ENCODE peak calls at places on chromosomes 11 and 22, in seven cellular contexts. M is psoas muscle, S is brain microvascular endothelial cell, Q is heart right ventricle, F is left ventricle myocardium inferior, P is stomach, K is upper lobe of right lung. O is an unnamed sample.

GRCh38 chr11:69308936-69309799 is 15.2 kb downstream of the MYEOV start:
- DNase-seq in M (no peak), S (no peak), Q (no peak), F (no peak), P (no peak), K (peak; percentile 47), O (no peak)

GRCh38 chr11:75431533-75432525 is 1.2 kb downstream of the KLHL35 start:
- DNase-seq in M (peak; percentile 9), S (no peak), Q (no peak), F (no peak), P (no peak), K (no peak), O (no peak)

GRCh38 chr11:86152006-86152862 is 83.3 kb upstream of the PICALM start:
- DNase-seq in M (no peak), S (no peak), Q (no peak), F (no peak), P (no peak), K (no peak), O (peak; percentile 27)

GRCh38 chr22:39481054-39481453 is 21.0 kb upstream of the MIEF1 start:
- DNase-seq in M (no peak), S (no peak), Q (no peak), F (no peak), P (no peak), K (no peak), O (no peak)

GRCh38 chr11:118152552-118153471 is at the start of gene SCN4B:
- DNase-seq in M (peak; percentile 63), S (peak; percentile 5), Q (peak; percentile 73), F (peak; percentile 76), P (peak; percentile 65), K (peak; percentile 82), O (peak; percentile 36)

GRCh38 chr11:92453055-92453454 is 228.4 kb downstream of the FAT3 start:
- DNase-seq in M (no peak), S (peak; percentile 81), Q (no peak), F (no peak), P (no peak), K (no peak), O (peak; percentile 64)

GRCh38 chr11:102284008-102284407 is 33.3 kb upstream of the BIRC3 start:
- DNase-seq in M (no peak), S (no peak), Q (no peak), F (no peak), P (no peak), K (no peak), O (no peak)

GRCh38 chr11:102849319-102849718 is 5.9 kb upstream of the MMP3 start:
- DNase-seq in M (no peak), S (no peak), Q (no peak), F (no peak), P (no peak), K (no peak), O (peak; percentile 66)

GRCh38 chr11:29448246-29448877 is 568.5 kb downstream of the KCNA4 start:
- DNase-seq in M (no peak), S (peak; percentile 47), Q (no peak), F (no peak), P (no peak), K (no peak), O (peak; percentile 69)

GRCh38 chr11:61075891-61076290 is 26.4 kb upstream of the CD5 start:
- DNase-seq in M (no peak), S (peak; percentile 71), Q (no peak), F (no peak), P (peak; percentile 71), K (no peak), O (peak; percentile 39)

GRCh38 chr11:76783901-76784813 is 1.0 kb downstream of the TSKU start:
- DNase-seq in M (peak; percentile 73), S (peak; percentile 63), Q (peak; percentile 46), F (peak; percentile 68), P (peak; percentile 56), K (peak; percentile 80), O (peak; percentile 64)

GRCh38 chr11:124898711-124899110 is 1.0 kb upstream of the ROBO4 start:
- DNase-seq in M (peak; percentile 47), S (no peak), Q (peak; percentile 73), F (no peak), P (no peak), K (no peak), O (peak; percentile 81)

GRCh38 chr22:19400881-19401280 is 30.7 kb downstream of the HIRA start:
- DNase-seq in M (no peak), S (no peak), Q (no peak), F (no peak), P (no peak), K (no peak), O (no peak)

GRCh38 chr11:125481531-125481930 is 14.5 kb downstream of the FEZ1 start:
- DNase-seq in M (no peak), S (no peak), Q (no peak), F (no peak), P (no peak), K (no peak), O (no peak)

GRCh38 chr11:117843666-117844484 is 19.3 kb upstream of the FXYD2 start:
- DNase-seq in M (peak; percentile 77), S (peak; percentile 56), Q (peak; percentile 84), F (peak; percentile 85), P (peak; percentile 83), K (peak; percentile 89), O (peak; percentile 77)

GRCh38 chr22:19448076-19448607 is 631 bp upstream of the C22orf39 start:
- DNase-seq in M (no peak), S (peak; percentile 51), Q (peak; percentile 27), F (no peak), P (peak; percentile 28), K (no peak), O (peak; percentile 77)

GRCh38 chr11:118916842-118917388 is 8.8 kb downstream of the BCL9L start:
- DNase-seq in M (peak; percentile 74), S (peak; percentile 75), Q (peak; percentile 57), F (peak; percentile 75), P (no peak), K (no peak), O (peak; percentile 81)

GRCh38 chr11:37450613-37451012 is 852.6 kb upstream of the RAG2 start:
- DNase-seq in M (no peak), S (no peak), Q (no peak), F (no peak), P (no peak), K (no peak), O (no peak)

GRCh38 chr11:6925007-6925577 is 1.1 kb upstream of the ZNF215 start:
- DNase-seq in M (no peak), S (no peak), Q (no peak), F (no peak), P (no peak), K (no peak), O (no peak)
- H3K4me3 ChIP-seq in M (no peak overlapping the region), S (no peak overlapping the region), Q (no peak overlapping the region), F (no peak overlapping the region), P (no peak overlapping the region), K (no peak overlapping the region), O (no peak overlapping the region)

GRCh38 chr11:57308426-57309060 is 16.2 kb downstream of the TNKS1BP1 start:
- DNase-seq in M (no peak), S (no peak), Q (no peak), F (no peak), P (no peak), K (peak; percentile 48), O (no peak)

GRCh38 chr11:57309106-57310059 is 15.4 kb downstream of the TNKS1BP1 start:
- DNase-seq in M (no peak), S (no peak), Q (no peak), F (no peak), P (no peak), K (peak; percentile 53), O (no peak)

GRCh38 chr11:57311109-57311936 is 13.4 kb downstream of the TNKS1BP1 start:
- DNase-seq in M (peak; percentile 97), S (peak; percentile 95), Q (peak; percentile 90), F (peak; percentile 92), P (peak; percentile 94), K (peak; percentile 95), O (peak; percentile 99)

GRCh38 chr11:57310630-57311086 is 14.1 kb downstream of the TNKS1BP1 start:
- DNase-seq in M (no peak), S (no peak), Q (no peak), F (no peak), P (no peak), K (no peak), O (peak; percentile 74)

GRCh38 chr11:57310091-57310490 is 14.7 kb downstream of the TNKS1BP1 start:
- DNase-seq in M (no peak), S (no peak), Q (no peak), F (no peak), P (no peak), K (peak; percentile 60), O (no peak)
- H3K4me3 ChIP-seq in M (peak overlapping the region; percentile 68), S (no peak overlapping the region), Q (no peak overlapping the region), F (peak overlapping the region; percentile 68), P (peak overlapping the region; percentile 42), K (peak overlapping the region; percentile 51), O (no peak overlapping the region)

GRCh38 chr22:46087336-46087690 is 63.0 kb upstream of the PPARA start:
- DNase-seq in M (no peak), S (no peak), Q (no peak), F (no peak), P (no peak), K (no peak), O (peak; percentile 46)
- H3K4me3 ChIP-seq in M (peak overlapping the region; percentile 48), S (no peak overlapping the region), Q (peak overlapping the region; percentile 77), F (peak overlapping the region; percentile 96), P (peak overlapping the region; percentile 23), K (peak overlapping the region; percentile 25), O (peak overlapping the region; percentile 72)

GRCh38 chr11:95531116-95531515 is 258.5 kb downstream of the FAM76B start:
- DNase-seq in M (no peak), S (no peak), Q (no peak), F (no peak), P (no peak), K (no peak), O (peak; percentile 50)
- H3K4me3 ChIP-seq in M (no peak overlapping the region), S (no peak overlapping the region), Q (no peak overlapping the region), F (no peak overlapping the region), P (no peak overlapping the region), K (no peak overlapping the region), O (no peak overlapping the region)

DNA sequence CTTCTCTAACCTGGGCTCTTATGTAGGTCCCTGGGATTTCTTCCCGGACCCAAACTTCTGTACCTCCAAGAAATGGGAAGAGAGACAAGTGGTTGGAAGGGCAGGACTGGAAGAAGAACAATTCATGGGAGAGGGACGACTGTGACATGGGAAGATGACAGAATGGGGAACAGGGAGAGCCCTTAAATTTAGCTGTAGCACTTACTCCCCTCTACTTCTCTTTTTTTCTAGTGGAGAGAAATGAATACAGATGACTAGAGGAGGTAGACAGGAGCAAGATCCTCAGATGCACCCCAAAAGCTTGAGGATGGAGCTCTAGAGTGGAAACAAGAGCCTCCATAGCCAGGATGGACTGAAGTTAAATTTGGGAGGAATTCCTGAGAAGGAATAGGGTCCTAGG is 2.3 kb downstream of the RHOG start:
- DNase-seq in M (no peak), S (no peak), Q (no peak), F (no peak), P (no peak), K (no peak), O (no peak)
- H3K4me3 ChIP-seq in M (peak overlapping the region; percentile 92), S (no peak overlapping the region), Q (peak overlapping the region; percentile 95), F (peak overlapping the region; percentile 87), P (peak overlapping the region; percentile 59), K (peak overlapping the region; percentile 35), O (no peak overlapping the region)